ENCODE peak calls at places on chromosomes 4 and X, in nine cellular contexts. Z, U, Y, S, K, H, O, F and A are unnamed samples.

GRCh38 chrX:69179380-69179911 is 14.2 kb upstream of the PJA1 start:
- DNase-seq in F (peak; percentile 83), O (peak; percentile 61), Z (peak; percentile 84), Y (no peak), U (no peak), H (peak; percentile 71), S (no peak), K (no peak), A (no peak)

GRCh38 chrX:41923925-41924693 is 755 bp upstream of the CASK start:
- DNase-seq in U (no peak), O (no peak), S (no peak), H (peak; percentile 71), Z (peak; percentile 43), K (peak; percentile 16), F (peak; percentile 24), Y (peak; percentile 27), A (peak; percentile 27)

GRCh38 chrX:30702736-30703135 is 49.5 kb downstream of the GK start:
- DNase-seq in K (no peak), O (no peak), Z (no peak), H (no peak), F (no peak), U (no peak), Y (peak; percentile 51), S (no peak), A (peak; percentile 80)

GRCh38 chr4:41418444-41418843 is 119.5 kb upstream of the LIMCH1 start:
- DNase-seq in S (no peak), O (no peak), K (no peak), F (no peak), U (peak; percentile 55), Y (peak; percentile 87), H (no peak), Z (no peak), A (no peak)

GRCh38 chrX:95427389-95427788 is 1257.3 kb upstream of the DIAPH2 start:
- DNase-seq in Y (peak; percentile 17), Z (no peak), S (no peak), F (no peak), O (no peak), H (no peak), K (no peak), U (no peak), A (no peak)

GRCh38 chr4:149101649-149102048 is 659.4 kb upstream of the NR3C2 start:
- DNase-seq in O (no peak), S (no peak), U (no peak), K (no peak), H (no peak), Z (no peak), F (no peak), Y (no peak), A (no peak)

GRCh38 chr4:140926672-140927071 is 170.5 kb upstream of the TBC1D9 start:
- DNase-seq in F (no peak), Y (peak; percentile 60), K (no peak), S (no peak), U (no peak), O (no peak), Z (no peak), H (no peak), A (no peak)

GRCh38 chr4:89469930-89470375 is 162.4 kb upstream of the GPRIN3 start:
- DNase-seq in U (peak; percentile 64), S (no peak), Z (no peak), F (no peak), H (no peak), Y (peak; percentile 96), K (no peak), O (no peak), A (peak; percentile 89)

GRCh38 chrX:5876984-5877655 is 351.5 kb downstream of the NLGN4X start:
- DNase-seq in H (peak; percentile 33), Z (no peak), S (peak; percentile 25), O (no peak), K (no peak), F (no peak), U (no peak), Y (no peak), A (no peak)

GRCh38 chr4:3317011-3317655 is 24.3 kb downstream of the RGS12 start:
- DNase-seq in S (no peak), K (no peak), U (no peak), Y (no peak), O (no peak), Z (no peak), H (no peak), F (no peak), A (no peak)

GRCh38 chrX:17692709-17693346 is 44.5 kb upstream of the SCML1 start:
- DNase-seq in S (no peak), Z (peak; percentile 56), H (peak; percentile 27), U (no peak), F (no peak), Y (peak; percentile 29), K (no peak), O (peak; percentile 61), A (peak; percentile 24)

GRCh38 chr4:5751918-5752802 is 41.2 kb downstream of the EVC start:
- DNase-seq in O (no peak), F (no peak), S (no peak), H (no peak), Z (peak; percentile 96), K (no peak), Y (peak; percentile 93), U (no peak), A (peak; percentile 54)

GRCh38 chrX:7446815-7447214 is 298.9 kb upstream of the PUDP start:
- DNase-seq in U (no peak), H (no peak), O (no peak), Y (no peak), K (no peak), F (no peak), S (no peak), Z (no peak), A (no peak)

GRCh38 chr4:108126806-108127205 is 41.9 kb downstream of the LEF1 start:
- DNase-seq in O (no peak), S (no peak), Y (no peak), Z (no peak), K (no peak), F (no peak), H (no peak), U (no peak), A (no peak)

GRCh38 chrX:148385471-148385870 is 114.9 kb upstream of the AFF2 start:
- DNase-seq in K (no peak), S (no peak), F (no peak), H (no peak), O (no peak), Z (no peak), U (no peak), Y (no peak), A (no peak)

GRCh38 chrX:9747644-9748043 is 18.0 kb downstream of the GPR143 start:
- DNase-seq in U (no peak), F (no peak), O (no peak), H (no peak), Y (no peak), S (no peak), K (no peak), Z (no peak), A (no peak)

GRCh38 chrX:12721042-12721441 is 70.2 kb upstream of the PRPS2 start:
- DNase-seq in S (peak; percentile 2), H (no peak), F (no peak), O (no peak), Y (no peak), K (no peak), U (no peak), Z (no peak), A (no peak)

GRCh38 chrX:106917830-106918500 is 2.2 kb upstream of the CLDN2 start:
- DNase-seq in H (peak; percentile 34), Y (peak; percentile 70), O (peak; percentile 66), Z (no peak), F (peak; percentile 20), S (no peak), U (peak; percentile 59), K (no peak), A (peak; percentile 43)

GRCh38 chrX:13492286-13492685 is 77.1 kb upstream of the EGFL6 start:
- DNase-seq in U (no peak), S (no peak), F (no peak), Z (no peak), Y (no peak), K (no peak), H (no peak), O (no peak), A (no peak)

GRCh38 chr4:162131256-162131655 is 32.5 kb downstream of the FSTL5 start:
- DNase-seq in O (no peak), Y (peak; percentile 8), F (no peak), Z (no peak), S (no peak), H (peak; percentile 19), U (no peak), K (no peak), A (no peak)

GRCh38 chr4:76406070-76406469 is 14.9 kb downstream of the CCDC158 start:
- DNase-seq in Z (no peak), K (no peak), H (no peak), F (no peak), O (no peak), U (no peak), Y (no peak), S (no peak), A (no peak)

GRCh38 chr4:138562544-138562961 is 320.4 kb upstream of the SLC7A11 start:
- DNase-seq in S (no peak), Z (no peak), Y (peak; percentile 72), F (no peak), H (no peak), O (no peak), K (no peak), U (no peak), A (peak; percentile 73)

GRCh38 chr4:147076179-147076578 is 130.5 kb upstream of the TTC29 start:
- DNase-seq in H (no peak), S (no peak), Z (no peak), K (no peak), U (no peak), O (no peak), F (no peak), Y (no peak), A (no peak)

GRCh38 chrX:100850317-100850716 is 23.8 kb downstream of the NOX1 start:
- DNase-seq in K (no peak), F (no peak), Y (no peak), O (no peak), Z (no peak), S (no peak), U (no peak), H (no peak), A (no peak)

GRCh38 chrX:20530319-20530979 is 263.7 kb upstream of the RPS6KA3 start:
- DNase-seq in Y (peak; percentile 61), H (peak; percentile 58), Z (peak; percentile 35), K (peak; percentile 34), O (peak; percentile 9), F (peak; percentile 20), S (peak; percentile 79), U (no peak), A (peak; percentile 56)

GRCh38 chr4:82842593-82842992 is 44.0 kb upstream of the SCD5 start:
- DNase-seq in K (no peak), F (no peak), H (no peak), Y (peak; percentile 38), S (no peak), Z (no peak), O (no peak), U (no peak), A (peak; percentile 28)

GRCh38 chrX:81564851-81565250 is 362.9 kb downstream of the SH3BGRL start:
- DNase-seq in F (no peak), O (no peak), U (no peak), Y (no peak), Z (no peak), H (no peak), S (no peak), K (no peak), A (no peak)

GRCh38 chr4:87497586-87497985 is 31.6 kb downstream of the SPARCL1 start:
- DNase-seq in S (no peak), U (no peak), F (no peak), Z (no peak), K (no peak), H (no peak), Y (no peak), O (no peak), A (no peak)

GRCh38 chr4:180426938-180427337 is 1816.3 kb upstream of the TENM3 start:
- DNase-seq in K (no peak), Y (no peak), U (no peak), F (no peak), H (no peak), Z (no peak), S (no peak), O (no peak), A (no peak)

GRCh38 chr4:75630932-75631320 is 598 bp upstream of the CDKL2 start:
- DNase-seq in Z (no peak), U (no peak), O (no peak), F (no peak), K (no peak), Y (no peak), H (no peak), S (no peak), A (no peak)

GRCh38 chr4:55440786-55441185 is 45.0 kb downstream of the TMEM165 start:
- DNase-seq in Y (no peak), H (no peak), Z (no peak), S (no peak), U (no peak), O (no peak), K (no peak), F (no peak), A (no peak)